ENCODE peak calls at places on chromosomes 1 and 21, in eight cellular contexts. E, W, B, P, C, A, T and D are unnamed samples.

GRCh38 chr21:29938968-29939858 is 583 bp downstream of the GRIK1 start:
- DNase-seq in E (no peak), W (no peak), B (no peak), P (no peak), C (no peak), A (no peak), T (no peak), D (no peak)

GRCh38 chr1:223482766-223483165 is 89.6 kb downstream of the CCDC185 start:
- DNase-seq in E (no peak), W (no peak), B (no peak), P (no peak), C (no peak), A (peak; percentile 12), T (no peak), D (peak; percentile 6)

GRCh38 chr1:233520510-233521191 is 93.3 kb upstream of the KCNK1 start:
- DNase-seq in E (no peak), W (no peak), B (no peak), P (no peak), C (no peak), A (no peak), T (no peak), D (no peak)

GRCh38 chr1:204317170-204317569 is 42.6 kb downstream of the PLEKHA6 start:
- DNase-seq in E (no peak), W (no peak), B (no peak), P (no peak), C (no peak), A (no peak), T (no peak), D (no peak)

GRCh38 chr1:243508964-243509363 is 253.1 kb downstream of the SDCCAG8 start:
- DNase-seq in E (no peak), W (no peak), B (no peak), P (no peak), C (no peak), A (no peak), T (no peak), D (no peak)

GRCh38 chr1:27203946-27204345 is 30.5 kb upstream of the WDTC1 start:
- DNase-seq in E (no peak), W (no peak), B (no peak), P (no peak), C (no peak), A (peak; percentile 37), T (no peak), D (no peak)

GRCh38 chr1:47434051-47434842 is 3.6 kb upstream of the FOXD2 start:
- DNase-seq in E (no peak), W (peak; percentile 49), B (no peak), P (no peak), C (peak; percentile 56), A (peak; percentile 50), T (no peak), D (peak; percentile 58)

GRCh38 chr1:207500306-207500705 is 4.3 kb downstream of the CR1 start:
- DNase-seq in E (no peak), W (no peak), B (no peak), P (no peak), C (no peak), A (no peak), T (no peak), D (no peak)

GRCh38 chr1:54965624-54966340 is 14.6 kb upstream of the TMEM61 start:
- DNase-seq in E (peak; percentile 45), W (peak; percentile 33), B (no peak), P (no peak), C (peak; percentile 45), A (peak; percentile 79), T (no peak), D (peak; percentile 54)

GRCh38 chr1:167199656-167200055 is 21.0 kb upstream of the POU2F1 start:
- DNase-seq in E (no peak), W (no peak), B (no peak), P (no peak), C (no peak), A (no peak), T (no peak), D (no peak)

GRCh38 chr1:115771847-115772457 is 3.4 kb upstream of the CASQ2 start:
- DNase-seq in E (peak; percentile 66), W (peak; percentile 64), B (peak; percentile 79), P (no peak), C (peak; percentile 39), A (peak; percentile 86), T (no peak), D (peak; percentile 83)

GRCh38 chr1:247345881-247346280 is 14.2 kb upstream of the ZNF496 start:
- DNase-seq in E (no peak), W (no peak), B (no peak), P (no peak), C (no peak), A (no peak), T (no peak), D (no peak)